ENCODE peak calls at places on chromosome 6, in ten cellular contexts. E is fibroblast of pulmonary artery, Z is bronchial epithelial cell, J is cerebellum, H is AG20443, S is germinal center, F is body of pancreas, A is NCI-H187, P is RCC 7860, I is astrocyte of the spinal cord. W is an unnamed sample.

GRCh38 chr6:159691963-159692287 is 1.1 kb downstream of the SOD2 start:
- DNase-seq in E (no peak), Z (no peak), J (no peak), H (no peak), S (no peak), F (no peak), A (no peak), P (no peak), I (no peak), W (peak; percentile 38)

GRCh38 chr6:26031151-26031594 is 56.1 kb upstream of the HFE start:
- DNase-seq in E (no peak), Z (peak; percentile 23), J (no peak), H (no peak), S (no peak), F (no peak), A (no peak), P (peak; percentile 58), I (no peak), W (peak; percentile 86)

GRCh38 chr6:20696676-20697075 is 162.4 kb downstream of the CDKAL1 start:
- DNase-seq in E (peak; percentile 85), Z (no peak), J (no peak), H (peak; percentile 52), S (no peak), F (no peak), A (no peak), P (no peak), I (peak; percentile 47), W (no peak)

GRCh38 chr6:99514089-99514488 is 1.1 kb downstream of the USP45 start:
- DNase-seq in E (no peak), Z (no peak), J (peak; percentile 36), H (peak; percentile 10), S (no peak), F (no peak), A (no peak), P (no peak), I (peak; percentile 34), W (no peak)

GRCh38 chr6:157962601-157963084 is 19.0 kb upstream of the SYNJ2 start:
- DNase-seq in E (peak; percentile 57), Z (peak; percentile 51), J (no peak), H (no peak), S (no peak), F (no peak), A (no peak), P (no peak), I (peak; percentile 62), W (no peak)

GRCh38 chr6:108080010-108080780 is 5.7 kb upstream of the OSTM1 start:
- DNase-seq in E (peak; percentile 63), Z (no peak), J (no peak), H (peak; percentile 75), S (no peak), F (no peak), A (no peak), P (no peak), I (peak; percentile 84), W (no peak)

GRCh38 chr6:165573671-165574070 is 89.4 kb downstream of the PDE10A start:
- DNase-seq in E (peak; percentile 99), Z (peak; percentile 24), J (peak; percentile 24), H (no peak), S (no peak), F (peak; percentile 69), A (no peak), P (peak; percentile 50), I (peak; percentile 93), W (no peak)

GRCh38 chr6:142570221-142570671 is 268.4 kb downstream of the ADGRG6 start:
- DNase-seq in E (peak; percentile 37), Z (peak; percentile 89), J (no peak), H (peak; percentile 32), S (no peak), F (no peak), A (no peak), P (peak; percentile 35), I (peak; percentile 74), W (no peak)

GRCh38 chr6:71642120-71642519 is 244.2 kb upstream of the RIMS1 start:
- DNase-seq in E (no peak), Z (peak; percentile 12), J (no peak), H (no peak), S (no peak), F (no peak), A (no peak), P (no peak), I (no peak), W (no peak)

GRCh38 chr6:31663961-31664789 is 622 bp downstream of the GPANK1 start:
- DNase-seq in E (peak; percentile 75), Z (peak; percentile 74), J (no peak), H (peak; percentile 73), S (no peak), F (peak; percentile 38), A (no peak), P (peak; percentile 65), I (peak; percentile 81), W (peak; percentile 23)

GRCh38 chr6:156731436-156731835 is 45.7 kb upstream of the ARID1B start:
- DNase-seq in E (peak; percentile 31), Z (peak; percentile 74), J (no peak), H (peak; percentile 52), S (no peak), F (no peak), A (no peak), P (peak; percentile 26), I (peak; percentile 27), W (no peak)

GRCh38 chr6:19311786-19312185 is 525.4 kb upstream of the ID4 start:
- DNase-seq in E (no peak), Z (no peak), J (peak; percentile 15), H (no peak), S (no peak), F (no peak), A (peak; percentile 65), P (no peak), I (peak; percentile 30), W (no peak)

GRCh38 chr6:32255212-32256153 is 31.6 kb upstream of the NOTCH4 start:
- DNase-seq in E (peak; percentile 95), Z (peak; percentile 86), J (peak; percentile 21), H (peak; percentile 94), S (peak; percentile 76), F (peak; percentile 53), A (no peak), P (peak; percentile 64), I (peak; percentile 92), W (no peak)

GRCh38 chr6:89921197-89921596 is 26.9 kb downstream of the GJA10 start:
- DNase-seq in E (no peak), Z (no peak), J (no peak), H (no peak), S (no peak), F (no peak), A (no peak), P (no peak), I (no peak), W (no peak)

GRCh38 chr6:32375739-32376529 is 4.2 kb upstream of the TSBP1 start:
- DNase-seq in E (no peak), Z (no peak), J (no peak), H (no peak), S (no peak), F (no peak), A (no peak), P (no peak), I (no peak), W (no peak)

GRCh38 chr6:157245486-157245885 is 77.8 kb downstream of the TMEM242 start:
- DNase-seq in E (no peak), Z (no peak), J (no peak), H (no peak), S (no peak), F (no peak), A (peak; percentile 45), P (no peak), I (no peak), W (no peak)

GRCh38 chr6:51608383-51608782 is 479.0 kb downstream of the PKHD1 start:
- DNase-seq in E (no peak), Z (peak; percentile 5), J (no peak), H (no peak), S (no peak), F (no peak), A (no peak), P (no peak), I (no peak), W (no peak)

GRCh38 chr6:132392792-132393191 is 8.5 kb downstream of the MOXD1 start:
- DNase-seq in E (peak; percentile 70), Z (peak; percentile 47), J (no peak), H (no peak), S (peak; percentile 37), F (no peak), A (no peak), P (peak; percentile 26), I (no peak), W (peak; percentile 49)

GRCh38 chr6:1082040-1082935 is 229.6 kb upstream of the FOXQ1 start:
- DNase-seq in E (peak; percentile 25), Z (peak; percentile 97), J (no peak), H (peak; percentile 39), S (no peak), F (no peak), A (no peak), P (peak; percentile 82), I (no peak), W (no peak)

GRCh38 chr6:159097256-159097655 is 52.5 kb upstream of the TAGAP start:
- DNase-seq in E (no peak), Z (no peak), J (no peak), H (no peak), S (no peak), F (no peak), A (no peak), P (no peak), I (no peak), W (no peak)

GRCh38 chr6:32819729-32820128 is 2.9 kb upstream of the HLA-DOB start:
- DNase-seq in E (peak; percentile 38), Z (peak; percentile 95), J (no peak), H (peak; percentile 63), S (no peak), F (no peak), A (no peak), P (peak; percentile 87), I (peak; percentile 55), W (no peak)

GRCh38 chr6:3281669-3282460 is 23.1 kb downstream of the PSMG4 start:
- DNase-seq in E (peak; percentile 92), Z (peak; percentile 90), J (peak; percentile 28), H (peak; percentile 86), S (no peak), F (peak; percentile 12), A (no peak), P (peak; percentile 48), I (peak; percentile 95), W (no peak)

W was measured in NAMALWA.